ENCODE peak calls at places on chromosome 1, in eight cellular contexts. A is NT2/D1; S is naive thymus-derived CD4-positive, alpha-beta T cell; G is left ventricle myocardium inferior; U is neural progenitor cell; M is Peyer's patch; D is T-helper 1 cell; I is lower lobe of right lung. H is an unnamed sample.

GRCh38 chr1:237779356-237779755 is 111.4 kb downstream of the ZP4 start:
- DNase-seq in M (no peak), D (no peak), S (no peak), U (no peak), A (no peak), G (no peak), I (no peak), H (no peak)

GRCh38 chr1:10204003-10204642 is 6.2 kb upstream of the KIF1B start:
- DNase-seq in D (no peak), G (no peak), U (peak; percentile 29), A (no peak), S (no peak), M (no peak), I (no peak), H (no peak)

GRCh38 chr1:154258784-154259183 is 13.6 kb upstream of the HAX1 start:
- DNase-seq in S (no peak), G (no peak), M (no peak), D (no peak), I (no peak), U (no peak), A (no peak), H (no peak)

GRCh38 chr1:165545974-165546373 is 2.2 kb downstream of the LRRC52 start:
- DNase-seq in G (no peak), S (no peak), A (no peak), U (no peak), I (no peak), D (no peak), M (no peak), H (no peak)

GRCh38 chr1:234564035-234565029 is 45.6 kb downstream of the IRF2BP2 start:
- DNase-seq in D (no peak), M (no peak), G (no peak), S (no peak), U (no peak), I (no peak), A (no peak), H (no peak)

GRCh38 chr1:52032785-52033131 is 852 bp downstream of the KTI12 start:
- DNase-seq in A (no peak), D (no peak), I (peak; percentile 55), S (no peak), G (peak; percentile 18), U (no peak), M (peak; percentile 60), H (peak; percentile 86)

GRCh38 chr1:85998105-85998504 is 158.5 kb downstream of the COL24A1 start:
- DNase-seq in D (no peak), I (no peak), G (no peak), A (no peak), S (no peak), M (no peak), U (no peak), H (no peak)

GRCh38 chr1:235253219-235253640 is 74.7 kb downstream of the ARID4B start:
- DNase-seq in D (peak; percentile 42), G (peak; percentile 26), M (peak; percentile 74), I (no peak), A (peak; percentile 76), S (peak; percentile 70), U (peak; percentile 79), H (no peak)

GRCh38 chr1:116268211-116268610 is 104.8 kb upstream of the ATP1A1 start:
- DNase-seq in U (no peak), I (peak; percentile 62), D (no peak), M (peak; percentile 84), A (no peak), S (no peak), G (no peak), H (no peak)

GRCh38 chr1:3014443-3015268 is 6.6 kb upstream of the ACTRT2 start:
- DNase-seq in M (peak; percentile 29), U (no peak), D (no peak), I (peak; percentile 37), G (peak; percentile 5), A (no peak), S (no peak), H (peak; percentile 72)

GRCh38 chr1:59081795-59082194 is 215.1 kb upstream of the FGGY start:
- DNase-seq in S (no peak), A (no peak), I (no peak), M (no peak), U (no peak), D (no peak), G (no peak), H (no peak)

GRCh38 chr1:150562384-150563339 is 13.5 kb downstream of the ADAMTSL4 start:
- DNase-seq in S (peak; percentile 60), D (peak; percentile 46), U (peak; percentile 73), I (no peak), G (no peak), M (peak; percentile 95), A (no peak), H (no peak)

GRCh38 chr1:10635992-10636391 is 160.5 kb downstream of the CASZ1 start:
- DNase-seq in I (peak; percentile 72), U (no peak), D (no peak), G (no peak), M (no peak), A (no peak), S (no peak), H (no peak)

GRCh38 chr1:58763214-58763613 is 20.6 kb downstream of the JUN start:
- DNase-seq in U (no peak), A (no peak), S (no peak), M (no peak), G (no peak), D (no peak), I (no peak), H (no peak)

GRCh38 chr1:23692308-23692871 is 784 bp downstream of the RPL11 start:
- DNase-seq in S (peak; percentile 7), M (no peak), I (no peak), U (peak; percentile 11), D (no peak), G (no peak), A (no peak), H (no peak)

GRCh38 chr1:111833334-111833733 is 77.6 kb downstream of the DDX20 start:
- DNase-seq in U (peak; percentile 61), I (no peak), A (no peak), S (no peak), M (no peak), G (no peak), D (no peak), H (no peak)

GRCh38 chr1:87239997-87240396 is 88.7 kb upstream of the LMO4 start:
- DNase-seq in U (no peak), A (no peak), I (no peak), G (no peak), D (no peak), M (no peak), S (no peak), H (no peak)

GRCh38 chr1:5913078-5913845 is 79.0 kb downstream of the NPHP4 start:
- DNase-seq in U (no peak), S (no peak), D (no peak), A (no peak), G (no peak), I (no peak), M (no peak), H (peak; percentile 49)

GRCh38 chr1:15525043-15525958 is 1.3 kb upstream of the CASP9 start:
- DNase-seq in G (peak; percentile 99), I (peak; percentile 99), D (peak; percentile 100), M (peak; percentile 100), U (peak; percentile 99), A (no peak), S (no peak), H (peak; percentile 100)

GRCh38 chr1:172273668-172274396 is 146.7 kb upstream of the C1orf105 start:
- DNase-seq in A (no peak), U (no peak), M (no peak), I (no peak), D (no peak), G (no peak), S (no peak), H (no peak)

GRCh38 chr1:94001397-94002045 is 92.3 kb upstream of the GCLM start:
- DNase-seq in A (no peak), S (no peak), D (no peak), I (no peak), M (no peak), G (no peak), U (no peak), H (no peak)

GRCh38 chr1:236044346-236044745 is 20.5 kb downstream of the NID1 start:
- DNase-seq in G (no peak), A (no peak), D (no peak), S (no peak), M (no peak), I (no peak), U (no peak), H (no peak)

GRCh38 chr1:67700692-67701410 is 15.8 kb downstream of the GADD45A start:
- DNase-seq in M (no peak), U (peak; percentile 58), S (no peak), G (no peak), D (no peak), A (peak; percentile 89), I (no peak), H (no peak)

GRCh38 chr1:59272507-59272906 is 24.4 kb upstream of the FGGY start:
- DNase-seq in I (no peak), G (no peak), U (no peak), M (no peak), D (no peak), S (no peak), A (no peak), H (no peak)

GRCh38 chr1:183761871-183762270 is 43.0 kb upstream of the RGL1 start:
- DNase-seq in A (no peak), U (no peak), S (no peak), M (no peak), D (no peak), G (no peak), I (no peak), H (no peak)

H was measured in posterior vena cava.